ENCODE peak calls at places on chromosomes 12 and 14, in six cellular contexts. One of them, this sample, is unnamed.

GRCh38 chr14:36477266-36477665 is 42.8 kb downstream of the NKX2-1 start:
- DNase-seq in K562: no peak
- DNase-seq in heart right ventricle: no peak
- DNase-seq in CD4-positive, alpha-beta memory T cell: no peak
- DNase-seq in AG04450: no peak
- DNase-seq in SK-N-SH: no peak
- DNase-seq in this sample: peak; percentile 98

GRCh38 chr12:49537709-49538601 is 875 bp upstream of the KCNH3 start:
- DNase-seq in AG04450: no peak
- DNase-seq in SK-N-SH: peak; percentile 74
- DNase-seq in CD4-positive, alpha-beta memory T cell: peak; percentile 24
- DNase-seq in heart right ventricle: no peak
- DNase-seq in K562: peak; percentile 37
- DNase-seq in this sample: no peak

GRCh38 chr12:49190317-49190716 is 1.4 kb upstream of the TUBA1A start:
- DNase-seq in SK-N-SH: peak; percentile 42
- DNase-seq in heart right ventricle: no peak
- DNase-seq in AG04450: no peak
- DNase-seq in K562: no peak
- DNase-seq in CD4-positive, alpha-beta memory T cell: no peak
- DNase-seq in this sample: peak; percentile 78

GRCh38 chr14:98477935-98478334 is 794.1 kb downstream of the BCL11B start:
- DNase-seq in heart right ventricle: no peak
- DNase-seq in SK-N-SH: no peak
- DNase-seq in AG04450: no peak
- DNase-seq in K562: no peak
- DNase-seq in CD4-positive, alpha-beta memory T cell: no peak
- DNase-seq in this sample: no peak

GRCh38 chr14:104586832-104587620 is 7.5 kb downstream of the C14orf180 start:
- DNase-seq in heart right ventricle: peak; percentile 81
- DNase-seq in AG04450: no peak
- DNase-seq in SK-N-SH: peak; percentile 82
- DNase-seq in CD4-positive, alpha-beta memory T cell: no peak
- DNase-seq in K562: no peak
- DNase-seq in this sample: no peak

GRCh38 chr12:49345840-49346658 is 639 bp upstream of the DNAJC22 start:
- DNase-seq in K562: no peak
- DNase-seq in AG04450: no peak
- DNase-seq in CD4-positive, alpha-beta memory T cell: no peak
- DNase-seq in heart right ventricle: no peak
- DNase-seq in SK-N-SH: peak; percentile 67
- DNase-seq in this sample: no peak

GRCh38 chr14:101197595-101198397 is 294.3 kb upstream of the RTL1 start:
- DNase-seq in K562: no peak
- DNase-seq in AG04450: no peak
- DNase-seq in SK-N-SH: peak; percentile 15
- DNase-seq in CD4-positive, alpha-beta memory T cell: no peak
- DNase-seq in heart right ventricle: no peak
- DNase-seq in this sample: no peak

GRCh38 chr12:89135976-89136634 is 216.2 kb downstream of the DUSP6 start:
- DNase-seq in AG04450: no peak
- DNase-seq in CD4-positive, alpha-beta memory T cell: no peak
- DNase-seq in SK-N-SH: no peak
- DNase-seq in K562: no peak
- DNase-seq in heart right ventricle: no peak
- DNase-seq in this sample: no peak

GRCh38 chr14:60862283-60862682 is 118.6 kb downstream of the TRMT5 start:
- DNase-seq in SK-N-SH: no peak
- DNase-seq in CD4-positive, alpha-beta memory T cell: no peak
- DNase-seq in heart right ventricle: no peak
- DNase-seq in K562: no peak
- DNase-seq in AG04450: no peak
- DNase-seq in this sample: peak; percentile 75

GRCh38 chr14:55028066-55028465 is 1.0 kb downstream of the SOCS4 start:
- DNase-seq in K562: no peak
- DNase-seq in AG04450: no peak
- DNase-seq in CD4-positive, alpha-beta memory T cell: no peak
- DNase-seq in heart right ventricle: no peak
- DNase-seq in SK-N-SH: peak; percentile 11
- DNase-seq in this sample: peak; percentile 24

GRCh38 chr12:75487310-75487709 is 6.8 kb downstream of the GLIPR1 start:
- DNase-seq in heart right ventricle: no peak
- DNase-seq in CD4-positive, alpha-beta memory T cell: no peak
- DNase-seq in AG04450: no peak
- DNase-seq in SK-N-SH: no peak
- DNase-seq in K562: no peak
- DNase-seq in this sample: no peak

GRCh38 chr14:69712217-69712565 is 54.8 kb upstream of the SRSF5 start:
- DNase-seq in K562: no peak
- DNase-seq in CD4-positive, alpha-beta memory T cell: no peak
- DNase-seq in SK-N-SH: no peak
- DNase-seq in heart right ventricle: no peak
- DNase-seq in AG04450: no peak
- DNase-seq in this sample: no peak

GRCh38 chr14:92892589-92892988 is 30.4 kb upstream of the CHGA start:
- DNase-seq in SK-N-SH: no peak
- DNase-seq in AG04450: no peak
- DNase-seq in CD4-positive, alpha-beta memory T cell: no peak
- DNase-seq in K562: no peak
- DNase-seq in heart right ventricle: no peak
- DNase-seq in this sample: no peak

GRCh38 chr12:116990971-116991966 is 80.5 kb downstream of the FBXW8 start:
- DNase-seq in K562: no peak
- DNase-seq in SK-N-SH: no peak
- DNase-seq in CD4-positive, alpha-beta memory T cell: no peak
- DNase-seq in heart right ventricle: no peak
- DNase-seq in AG04450: peak; percentile 46
- DNase-seq in this sample: no peak

GRCh38 chr14:24194873-24195185 is 412 bp downstream of the TM9SF1 start:
- DNase-seq in K562: no peak
- DNase-seq in heart right ventricle: no peak
- DNase-seq in AG04450: no peak
- DNase-seq in CD4-positive, alpha-beta memory T cell: no peak
- DNase-seq in SK-N-SH: no peak
- DNase-seq in this sample: no peak

GRCh38 chr14:24195186-24196070 is at the start of gene TM9SF1:
- DNase-seq in heart right ventricle: peak; percentile 90
- DNase-seq in AG04450: peak; percentile 64
- DNase-seq in SK-N-SH: peak; percentile 94
- DNase-seq in CD4-positive, alpha-beta memory T cell: peak; percentile 92
- DNase-seq in K562: peak; percentile 89
- DNase-seq in this sample: peak; percentile 89

GRCh38 chr14:24198845-24199524 is 3.7 kb upstream of the TM9SF1 start:
- DNase-seq in heart right ventricle: no peak
- DNase-seq in K562: no peak
- DNase-seq in CD4-positive, alpha-beta memory T cell: no peak
- DNase-seq in SK-N-SH: no peak
- DNase-seq in AG04450: no peak
- DNase-seq in this sample: no peak

GRCh38 chr14:24196071-24197061 is 1.1 kb upstream of the TM9SF1 start:
- DNase-seq in CD4-positive, alpha-beta memory T cell: no peak
- DNase-seq in SK-N-SH: no peak
- DNase-seq in heart right ventricle: no peak
- DNase-seq in AG04450: no peak
- DNase-seq in K562: peak; percentile 50
- DNase-seq in this sample: no peak

DNA sequence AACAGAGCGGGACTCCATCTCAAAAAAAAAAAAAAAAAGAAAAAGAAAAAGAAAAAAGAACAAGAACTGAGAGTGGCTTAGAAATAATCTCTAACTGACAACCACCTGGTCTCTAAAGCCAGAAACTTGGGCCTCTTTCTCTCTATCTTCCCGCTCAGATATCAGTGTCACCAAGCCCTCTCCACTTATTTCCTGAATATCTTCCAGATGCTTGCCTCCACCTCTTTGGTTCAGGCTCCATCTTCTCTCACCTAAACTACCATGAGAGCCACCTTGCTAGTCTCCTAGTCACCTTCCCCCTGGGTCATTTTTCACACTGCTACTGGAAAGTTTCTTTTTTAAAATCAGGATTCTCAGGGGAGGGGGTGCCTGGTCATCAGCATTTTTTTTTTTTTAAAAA is 1.8 kb upstream of the TM9SF1 start:
- DNase-seq in heart right ventricle: no peak
- DNase-seq in CD4-positive, alpha-beta memory T cell: no peak
- DNase-seq in K562: peak; percentile 50
- DNase-seq in SK-N-SH: no peak
- DNase-seq in AG04450: no peak
- DNase-seq in this sample: no peak
- H3K27ac ChIP-seq in heart right ventricle: no peak overlapping the region
- H3K27ac ChIP-seq in CD4-positive, alpha-beta memory T cell: no peak overlapping the region
- H3K27ac ChIP-seq in K562: peak overlapping the region; percentile 25
- H3K27ac ChIP-seq in SK-N-SH: no peak overlapping the region
- H3K27ac ChIP-seq in AG04450: no peak overlapping the region
- H3K27ac ChIP-seq in this sample: no peak overlapping the region

GRCh38 chr14:105982664-105983063 is 456.3 kb downstream of the TMEM121 start:
- DNase-seq in K562: no peak
- DNase-seq in CD4-positive, alpha-beta memory T cell: no peak
- DNase-seq in AG04450: no peak
- DNase-seq in SK-N-SH: no peak
- DNase-seq in heart right ventricle: no peak
- DNase-seq in this sample: no peak

GRCh38 chr14:105978618-105979295 is 452.4 kb downstream of the TMEM121 start:
- DNase-seq in SK-N-SH: no peak
- DNase-seq in CD4-positive, alpha-beta memory T cell: no peak
- DNase-seq in AG04450: no peak
- DNase-seq in K562: no peak
- DNase-seq in heart right ventricle: no peak
- DNase-seq in this sample: no peak

GRCh38 chr14:105974902-105975301 is 448.5 kb downstream of the TMEM121 start:
- DNase-seq in heart right ventricle: no peak
- DNase-seq in K562: peak; percentile 34
- DNase-seq in SK-N-SH: peak; percentile 72
- DNase-seq in CD4-positive, alpha-beta memory T cell: peak; percentile 38
- DNase-seq in AG04450: no peak
- DNase-seq in this sample: peak; percentile 46

GRCh38 chr14:105979446-105979845 is 453.1 kb downstream of the TMEM121 start:
- DNase-seq in heart right ventricle: no peak
- DNase-seq in SK-N-SH: no peak
- DNase-seq in AG04450: no peak
- DNase-seq in K562: no peak
- DNase-seq in CD4-positive, alpha-beta memory T cell: no peak
- DNase-seq in this sample: no peak

GRCh38 chr14:105980224-105980623 is 453.8 kb downstream of the TMEM121 start:
- DNase-seq in K562: no peak
- DNase-seq in CD4-positive, alpha-beta memory T cell: no peak
- DNase-seq in heart right ventricle: no peak
- DNase-seq in AG04450: no peak
- DNase-seq in SK-N-SH: no peak
- DNase-seq in this sample: no peak
- H3K9me3 ChIP-seq in K562: no peaks in the 10 kb centered on the region
- H3K9me3 ChIP-seq in CD4-positive, alpha-beta memory T cell: no peaks in the 10 kb centered on the region
- H3K9me3 ChIP-seq in heart right ventricle: no peaks in the 10 kb centered on the region
- H3K9me3 ChIP-seq in AG04450: peaks cover 22% of the 10 kb centered on the region
- H3K9me3 ChIP-seq in SK-N-SH: no peaks in the 10 kb centered on the region
- H3K9me3 ChIP-seq in this sample: no peaks in the 10 kb centered on the region

DNA sequence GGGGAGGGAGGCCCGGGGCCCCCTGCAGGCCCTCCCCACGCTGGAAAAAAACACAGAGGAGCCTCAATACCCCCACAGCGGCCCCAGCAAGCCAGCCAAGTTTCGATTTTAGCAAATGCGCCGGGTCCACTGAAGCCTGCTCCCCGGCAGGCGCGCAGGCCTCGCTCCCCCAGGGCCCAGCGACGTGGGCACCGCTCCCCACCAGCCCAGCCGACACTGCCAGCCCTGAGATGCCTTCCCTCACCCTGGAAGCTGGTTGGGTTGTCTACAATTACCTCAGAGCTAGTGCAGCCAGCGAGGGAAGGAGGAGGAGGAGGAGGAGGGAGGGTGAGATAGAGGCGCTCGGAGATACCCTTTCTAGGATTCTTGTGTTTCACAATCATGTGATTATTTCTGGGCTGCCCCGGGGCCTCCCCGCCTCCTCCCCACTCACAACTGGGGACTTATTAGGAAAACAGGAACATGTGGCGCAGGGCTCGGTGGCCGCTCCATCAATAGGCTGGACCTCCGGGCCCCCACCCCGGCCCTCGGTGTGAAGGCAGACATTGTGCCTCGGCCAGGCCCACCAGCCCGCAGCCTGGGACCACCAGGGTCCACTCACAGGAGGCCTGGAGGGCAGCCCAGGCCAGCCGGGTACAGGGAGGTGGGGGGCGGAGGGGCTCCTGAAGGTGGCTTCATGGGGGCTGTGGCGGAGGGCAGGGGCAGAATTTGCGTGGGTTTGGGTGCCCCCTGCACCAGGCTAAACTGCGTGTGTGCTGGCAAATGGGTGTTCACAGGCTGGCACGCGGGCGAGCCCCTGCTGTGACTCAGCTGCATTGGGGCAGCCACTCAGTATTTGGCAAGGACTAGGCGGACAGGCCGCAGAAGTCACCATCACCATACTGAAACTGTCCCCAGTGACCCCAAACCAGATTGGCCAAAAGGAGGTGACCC is 109.9 kb downstream of the NCOR2 start:
- DNase-seq in AG04450: no peak
- DNase-seq in CD4-positive, alpha-beta memory T cell: peak; percentile 41
- DNase-seq in heart right ventricle: peak; percentile 74
- DNase-seq in K562: no peak
- DNase-seq in SK-N-SH: no peak
- DNase-seq in this sample: no peak
- H3K4me3 ChIP-seq in AG04450: no peak overlapping the region
- H3K4me3 ChIP-seq in CD4-positive, alpha-beta memory T cell: peak overlapping the region; percentile 64
- H3K4me3 ChIP-seq in heart right ventricle: peak overlapping the region; percentile 10
- H3K4me3 ChIP-seq in K562: no peak overlapping the region
- H3K4me3 ChIP-seq in SK-N-SH: no peak overlapping the region
- H3K4me3 ChIP-seq in this sample: no peak overlapping the region

GRCh38 chr14:81313200-81313599 is 86.9 kb downstream of the STON2 start:
- DNase-seq in CD4-positive, alpha-beta memory T cell: no peak
- DNase-seq in K562: no peak
- DNase-seq in SK-N-SH: no peak
- DNase-seq in AG04450: no peak
- DNase-seq in heart right ventricle: no peak
- DNase-seq in this sample: no peak

GRCh38 chr14:81314443-81315175 is 85.5 kb downstream of the STON2 start:
- DNase-seq in SK-N-SH: no peak
- DNase-seq in CD4-positive, alpha-beta memory T cell: no peak
- DNase-seq in heart right ventricle: no peak
- DNase-seq in K562: no peak
- DNase-seq in AG04450: no peak
- DNase-seq in this sample: no peak

GRCh38 chr14:81312289-81312876 is 87.7 kb downstream of the STON2 start:
- DNase-seq in CD4-positive, alpha-beta memory T cell: no peak
- DNase-seq in heart right ventricle: no peak
- DNase-seq in SK-N-SH: no peak
- DNase-seq in K562: no peak
- DNase-seq in AG04450: no peak
- DNase-seq in this sample: no peak

GRCh38 chr14:81313775-81314429 is 86.2 kb downstream of the STON2 start:
- DNase-seq in AG04450: no peak
- DNase-seq in heart right ventricle: no peak
- DNase-seq in K562: no peak
- DNase-seq in SK-N-SH: no peak
- DNase-seq in CD4-positive, alpha-beta memory T cell: no peak
- DNase-seq in this sample: no peak

DNA sequence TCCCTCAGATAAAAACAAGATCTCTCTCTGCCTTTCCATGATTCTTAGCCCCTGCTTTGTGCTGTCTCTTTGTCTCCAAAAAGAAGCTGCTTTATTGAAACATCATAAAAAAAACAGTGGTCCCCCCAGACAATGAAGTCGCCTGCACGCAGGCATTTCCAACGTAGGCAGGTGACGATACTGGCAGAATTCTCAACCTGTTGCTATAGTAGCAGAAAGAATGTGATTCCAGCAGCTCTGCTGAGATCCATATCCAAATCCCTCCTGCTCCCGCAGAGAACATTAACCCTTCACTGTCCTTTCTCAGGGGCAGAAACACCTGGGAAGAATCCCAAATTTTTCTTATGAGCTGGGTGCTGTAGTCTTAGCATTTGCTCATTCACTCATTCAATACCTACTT is 84.8 kb downstream of the STON2 start:
- DNase-seq in SK-N-SH: no peak
- DNase-seq in CD4-positive, alpha-beta memory T cell: no peak
- DNase-seq in AG04450: no peak
- DNase-seq in K562: no peak
- DNase-seq in heart right ventricle: no peak
- DNase-seq in this sample: no peak
- H3K27ac ChIP-seq in SK-N-SH: no peak overlapping the region
- H3K27ac ChIP-seq in CD4-positive, alpha-beta memory T cell: no peak overlapping the region
- H3K27ac ChIP-seq in AG04450: no peak overlapping the region
- H3K27ac ChIP-seq in K562: no peak overlapping the region
- H3K27ac ChIP-seq in heart right ventricle: no peak overlapping the region
- H3K27ac ChIP-seq in this sample: no peak overlapping the region